ENCODE peak calls at places on chromosomes 4 and X, in nine cellular contexts. One of them, this sample, is unnamed.

GRCh38 chr4:8729408-8730149 is 137.0 kb downstream of the CPZ start:
- DNase-seq in GM06990: no peak
- DNase-seq in fibroblast of villous mesenchyme: no peak
- DNase-seq in HepG2: no peak
- DNase-seq in fibroblast of pulmonary artery: no peak
- DNase-seq in WERI-Rb-1: no peak
- DNase-seq in astrocyte: no peak
- DNase-seq in astrocyte of the spinal cord: no peak
- DNase-seq in epithelial cell of esophagus: no peak
- DNase-seq in this sample: no peak

GRCh38 chrX:125101971-125102750 is 217.5 kb upstream of the TEX13C start:
- DNase-seq in WERI-Rb-1: no peak
- DNase-seq in astrocyte of the spinal cord: no peak
- DNase-seq in epithelial cell of esophagus: no peak
- DNase-seq in GM06990: no peak
- DNase-seq in fibroblast of pulmonary artery: no peak
- DNase-seq in HepG2: no peak
- DNase-seq in fibroblast of villous mesenchyme: no peak
- DNase-seq in astrocyte: no peak
- DNase-seq in this sample: no peak

GRCh38 chr4:38842998-38843397 is 13.6 kb downstream of the TLR6 start:
- DNase-seq in astrocyte: no peak
- DNase-seq in fibroblast of villous mesenchyme: no peak
- DNase-seq in fibroblast of pulmonary artery: no peak
- DNase-seq in GM06990: no peak
- DNase-seq in WERI-Rb-1: no peak
- DNase-seq in astrocyte of the spinal cord: no peak
- DNase-seq in epithelial cell of esophagus: no peak
- DNase-seq in HepG2: no peak
- DNase-seq in this sample: no peak

GRCh38 chr4:86670739-86671138 is 76.6 kb downstream of the PTPN13 start:
- DNase-seq in fibroblast of villous mesenchyme: peak; percentile 62
- DNase-seq in astrocyte of the spinal cord: peak; percentile 51
- DNase-seq in epithelial cell of esophagus: peak; percentile 91
- DNase-seq in HepG2: no peak
- DNase-seq in astrocyte: peak; percentile 77
- DNase-seq in WERI-Rb-1: no peak
- DNase-seq in fibroblast of pulmonary artery: peak; percentile 84
- DNase-seq in GM06990: no peak
- DNase-seq in this sample: peak; percentile 53

GRCh38 chrX:132401935-132402334 is 86.9 kb downstream of the MBNL3 start:
- DNase-seq in WERI-Rb-1: no peak
- DNase-seq in fibroblast of pulmonary artery: no peak
- DNase-seq in HepG2: peak; percentile 21
- DNase-seq in astrocyte: peak; percentile 55
- DNase-seq in fibroblast of villous mesenchyme: no peak
- DNase-seq in GM06990: no peak
- DNase-seq in epithelial cell of esophagus: peak; percentile 77
- DNase-seq in astrocyte of the spinal cord: peak; percentile 35
- DNase-seq in this sample: peak; percentile 3

GRCh38 chrX:19964017-19964710 is 26.7 kb downstream of the BCLAF3 start:
- DNase-seq in astrocyte of the spinal cord: no peak
- DNase-seq in fibroblast of villous mesenchyme: no peak
- DNase-seq in astrocyte: no peak
- DNase-seq in HepG2: no peak
- DNase-seq in WERI-Rb-1: no peak
- DNase-seq in fibroblast of pulmonary artery: no peak
- DNase-seq in epithelial cell of esophagus: peak; percentile 60
- DNase-seq in GM06990: peak; percentile 29
- DNase-seq in this sample: no peak

GRCh38 chrX:24292358-24292757 is 21.5 kb downstream of the SUPT20HL2 start:
- DNase-seq in epithelial cell of esophagus: no peak
- DNase-seq in astrocyte of the spinal cord: no peak
- DNase-seq in GM06990: no peak
- DNase-seq in fibroblast of villous mesenchyme: no peak
- DNase-seq in fibroblast of pulmonary artery: no peak
- DNase-seq in HepG2: no peak
- DNase-seq in astrocyte: no peak
- DNase-seq in WERI-Rb-1: no peak
- DNase-seq in this sample: no peak

GRCh38 chrX:47560831-47561652 is at the start of gene ARAF:
- DNase-seq in astrocyte of the spinal cord: peak; percentile 99
- DNase-seq in GM06990: peak; percentile 93
- DNase-seq in epithelial cell of esophagus: peak; percentile 98
- DNase-seq in HepG2: peak; percentile 98
- DNase-seq in fibroblast of pulmonary artery: peak; percentile 99
- DNase-seq in fibroblast of villous mesenchyme: peak; percentile 99
- DNase-seq in WERI-Rb-1: peak; percentile 97
- DNase-seq in astrocyte: peak; percentile 98
- DNase-seq in this sample: peak; percentile 99

GRCh38 chrX:14528629-14529287 is 578 bp upstream of the GLRA2 start:
- DNase-seq in epithelial cell of esophagus: peak; percentile 58
- DNase-seq in fibroblast of villous mesenchyme: peak; percentile 54
- DNase-seq in WERI-Rb-1: peak; percentile 67
- DNase-seq in GM06990: peak; percentile 14
- DNase-seq in astrocyte: no peak
- DNase-seq in astrocyte of the spinal cord: peak; percentile 62
- DNase-seq in HepG2: peak; percentile 10
- DNase-seq in fibroblast of pulmonary artery: peak; percentile 17
- DNase-seq in this sample: peak; percentile 45

GRCh38 chr4:152356428-152357034 is 179.4 kb downstream of the FBXW7 start:
- DNase-seq in fibroblast of villous mesenchyme: peak; percentile 27
- DNase-seq in astrocyte: peak; percentile 15
- DNase-seq in epithelial cell of esophagus: peak; percentile 35
- DNase-seq in astrocyte of the spinal cord: no peak
- DNase-seq in fibroblast of pulmonary artery: peak; percentile 64
- DNase-seq in WERI-Rb-1: no peak
- DNase-seq in GM06990: no peak
- DNase-seq in HepG2: peak; percentile 23
- DNase-seq in this sample: peak; percentile 65
- H3K4me3 ChIP-seq in fibroblast of villous mesenchyme: no peak overlapping the region
- H3K4me3 ChIP-seq in astrocyte: no peak overlapping the region
- H3K4me3 ChIP-seq in epithelial cell of esophagus: no peak overlapping the region
- H3K4me3 ChIP-seq in astrocyte of the spinal cord: no peak overlapping the region
- H3K4me3 ChIP-seq in fibroblast of pulmonary artery: no peak overlapping the region
- H3K4me3 ChIP-seq in WERI-Rb-1: no peak overlapping the region
- H3K4me3 ChIP-seq in GM06990: no peak overlapping the region
- H3K4me3 ChIP-seq in HepG2: no peak overlapping the region
- H3K4me3 ChIP-seq in this sample: no peak overlapping the region

GRCh38 chrX:1788300-1788911 is 173.5 kb downstream of the ASMT start:
- DNase-seq in epithelial cell of esophagus: no peak
- DNase-seq in astrocyte of the spinal cord: no peak
- DNase-seq in astrocyte: no peak
- DNase-seq in GM06990: no peak
- DNase-seq in fibroblast of villous mesenchyme: no peak
- DNase-seq in HepG2: no peak
- DNase-seq in fibroblast of pulmonary artery: no peak
- DNase-seq in WERI-Rb-1: no peak
- DNase-seq in this sample: no peak

GRCh38 chrX:1778817-1779216 is 164.0 kb downstream of the ASMT start:
- DNase-seq in HepG2: no peak
- DNase-seq in astrocyte of the spinal cord: no peak
- DNase-seq in epithelial cell of esophagus: peak; percentile 25
- DNase-seq in GM06990: no peak
- DNase-seq in astrocyte: no peak
- DNase-seq in fibroblast of pulmonary artery: no peak
- DNase-seq in WERI-Rb-1: no peak
- DNase-seq in fibroblast of villous mesenchyme: no peak
- DNase-seq in this sample: no peak

DNA sequence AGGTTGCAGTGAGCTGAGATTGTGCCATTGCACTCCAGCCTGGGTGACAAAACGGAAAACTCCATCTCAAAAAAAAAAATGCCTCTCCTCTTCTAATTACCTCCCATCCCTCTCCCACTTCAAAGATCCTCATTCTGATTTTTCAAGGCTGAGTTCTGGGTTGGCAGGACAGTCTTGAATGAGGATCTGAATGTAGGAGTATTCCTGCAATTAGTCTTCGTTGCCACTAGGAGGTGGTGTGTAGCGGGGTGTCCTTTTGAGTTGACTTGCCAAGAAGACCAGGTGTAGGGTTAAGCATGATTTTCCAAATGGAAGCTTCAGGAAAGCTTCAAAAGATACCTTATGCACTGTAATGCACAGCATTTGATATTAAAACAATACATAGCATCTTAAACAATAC is 169.9 kb downstream of the ASMT start:
- DNase-seq in astrocyte of the spinal cord: no peak
- DNase-seq in fibroblast of villous mesenchyme: no peak
- DNase-seq in WERI-Rb-1: no peak
- DNase-seq in GM06990: no peak
- DNase-seq in astrocyte: no peak
- DNase-seq in HepG2: no peak
- DNase-seq in fibroblast of pulmonary artery: no peak
- DNase-seq in epithelial cell of esophagus: no peak
- DNase-seq in this sample: no peak
- TF ChIP-seq CTCF in astrocyte of the spinal cord: no peak
- TF ChIP-seq CTCF in fibroblast of villous mesenchyme: no peak
- TF ChIP-seq CTCF in WERI-Rb-1: peak; percentile 29
- TF ChIP-seq CTCF in GM06990: peak; percentile 14
- TF ChIP-seq CTCF in astrocyte: no peak
- TF ChIP-seq CTCF in HepG2: no peak
- TF ChIP-seq CTCF in fibroblast of pulmonary artery: no peak
- TF ChIP-seq CTCF in epithelial cell of esophagus: no peak
- TF ChIP-seq CTCF in this sample: no peak

GRCh38 chr4:1246111-1246881 is 2.6 kb downstream of the CTBP1 start:
- DNase-seq in astrocyte of the spinal cord: no peak
- DNase-seq in HepG2: no peak
- DNase-seq in GM06990: peak; percentile 29
- DNase-seq in astrocyte: no peak
- DNase-seq in fibroblast of pulmonary artery: no peak
- DNase-seq in fibroblast of villous mesenchyme: peak; percentile 20
- DNase-seq in epithelial cell of esophagus: peak; percentile 8
- DNase-seq in WERI-Rb-1: peak; percentile 9
- DNase-seq in this sample: no peak
- H3K4me3 ChIP-seq in astrocyte of the spinal cord: peak overlapping the region; percentile 67
- H3K4me3 ChIP-seq in HepG2: peak overlapping the region; percentile 20
- H3K4me3 ChIP-seq in GM06990: peak overlapping the region; percentile 90
- H3K4me3 ChIP-seq in astrocyte: peak overlapping the region; percentile 88
- H3K4me3 ChIP-seq in fibroblast of pulmonary artery: peak overlapping the region; percentile 74
- H3K4me3 ChIP-seq in fibroblast of villous mesenchyme: peak overlapping the region; percentile 75
- H3K4me3 ChIP-seq in epithelial cell of esophagus: peak overlapping the region; percentile 80
- H3K4me3 ChIP-seq in WERI-Rb-1: no peak overlapping the region
- H3K4me3 ChIP-seq in this sample: peak overlapping the region; percentile 78

GRCh38 chrX:113996781-113997180 is 587.1 kb upstream of the HTR2C start:
- DNase-seq in epithelial cell of esophagus: no peak
- DNase-seq in fibroblast of pulmonary artery: no peak
- DNase-seq in HepG2: no peak
- DNase-seq in WERI-Rb-1: no peak
- DNase-seq in astrocyte of the spinal cord: no peak
- DNase-seq in astrocyte: no peak
- DNase-seq in fibroblast of villous mesenchyme: no peak
- DNase-seq in GM06990: no peak
- DNase-seq in this sample: no peak
- TF ChIP-seq CTCF in epithelial cell of esophagus: no peak
- TF ChIP-seq CTCF in fibroblast of pulmonary artery: no peak
- TF ChIP-seq CTCF in HepG2: no peak
- TF ChIP-seq CTCF in WERI-Rb-1: no peak
- TF ChIP-seq CTCF in astrocyte of the spinal cord: no peak
- TF ChIP-seq CTCF in astrocyte: no peak
- TF ChIP-seq CTCF in fibroblast of villous mesenchyme: no peak
- TF ChIP-seq CTCF in GM06990: no peak
- TF ChIP-seq CTCF in this sample: no peak